ENCODE peak calls at places on chromosomes 13 and 19, in eight cellular contexts. I is mammary epithelial cell, O is kidney, T is adipocyte, Z is HepG2, F is neural progenitor cell, V is GM12878, E is colonic mucosa. J is an unnamed sample.

GRCh38 chr19:611506-611869 is 21.8 kb downstream of the HCN2 start:
- DNase-seq in I (peak), O (no peak), T (peak), Z (no peak), F (no peak), V (no peak), E (no peak), J (peak)

GRCh38 chr19:13794388-13794751 is 873 bp upstream of the ZSWIM4 start:
- DNase-seq in I (peak), O (peak), T (peak), Z (no peak), F (no peak), V (no peak), E (peak), J (no peak)

GRCh38 chr13:98300956-98301641 is 124.0 kb upstream of the RNF113B start:
- DNase-seq in I (peak), O (no peak), T (peak), Z (peak), F (no peak), V (no peak), E (no peak), J (no peak)

GRCh38 chr13:73902847-73903246 is 231.4 kb downstream of the KLF12 start:
- DNase-seq in I (no peak), O (no peak), T (no peak), Z (no peak), F (no peak), V (no peak), E (no peak), J (no peak)

GRCh38 chr13:107650081-107650701 is 565.1 kb downstream of the LIG4 start:
- DNase-seq in I (peak), O (peak), T (peak), Z (peak), F (peak), V (no peak), E (peak), J (no peak)

GRCh38 chr13:39263033-39263432 is 224.8 kb downstream of the NHLRC3 start:
- DNase-seq in I (peak), O (no peak), T (peak), Z (peak), F (peak), V (peak), E (peak), J (no peak)

GRCh38 chr13:78241278-78241919 is 322.8 kb upstream of the EDNRB start:
- DNase-seq in I (no peak), O (peak), T (peak), Z (peak), F (peak), V (no peak), E (peak), J (peak)

GRCh38 chr19:6740589-6741348 is 1.3 kb downstream of the TRIP10 start:
- DNase-seq in I (peak), O (peak), T (peak), Z (no peak), F (peak), V (no peak), E (peak), J (no peak)

GRCh38 chr19:13701624-13702023 is 62.7 kb upstream of the MRI1 start:
- DNase-seq in I (no peak), O (no peak), T (no peak), Z (no peak), F (no peak), V (no peak), E (no peak), J (no peak)

GRCh38 chr13:106281426-106281825 is 254.0 kb downstream of the EFNB2 start:
- DNase-seq in I (no peak), O (no peak), T (no peak), Z (no peak), F (no peak), V (no peak), E (no peak), J (no peak)

GRCh38 chr13:106291006-106291405 is 244.5 kb downstream of the EFNB2 start:
- DNase-seq in I (peak), O (no peak), T (peak), Z (no peak), F (no peak), V (no peak), E (no peak), J (no peak)

GRCh38 chr13:106284358-106284757 is 251.1 kb downstream of the EFNB2 start:
- DNase-seq in I (peak), O (no peak), T (peak), Z (no peak), F (no peak), V (no peak), E (no peak), J (no peak)

GRCh38 chr13:106287351-106287750 is 248.1 kb downstream of the EFNB2 start:
- DNase-seq in I (no peak), O (no peak), T (no peak), Z (no peak), F (no peak), V (no peak), E (no peak), J (no peak)

GRCh38 chr13:106286811-106287210 is 248.7 kb downstream of the EFNB2 start:
- DNase-seq in I (no peak), O (no peak), T (no peak), Z (no peak), F (peak), V (no peak), E (no peak), J (no peak)
- H3K9ac ChIP-seq in I (no peak), O (no peak), T (no peak), Z (no peak), F (no peak), V (no peak), E (no peak), J (no peak)

DNA sequence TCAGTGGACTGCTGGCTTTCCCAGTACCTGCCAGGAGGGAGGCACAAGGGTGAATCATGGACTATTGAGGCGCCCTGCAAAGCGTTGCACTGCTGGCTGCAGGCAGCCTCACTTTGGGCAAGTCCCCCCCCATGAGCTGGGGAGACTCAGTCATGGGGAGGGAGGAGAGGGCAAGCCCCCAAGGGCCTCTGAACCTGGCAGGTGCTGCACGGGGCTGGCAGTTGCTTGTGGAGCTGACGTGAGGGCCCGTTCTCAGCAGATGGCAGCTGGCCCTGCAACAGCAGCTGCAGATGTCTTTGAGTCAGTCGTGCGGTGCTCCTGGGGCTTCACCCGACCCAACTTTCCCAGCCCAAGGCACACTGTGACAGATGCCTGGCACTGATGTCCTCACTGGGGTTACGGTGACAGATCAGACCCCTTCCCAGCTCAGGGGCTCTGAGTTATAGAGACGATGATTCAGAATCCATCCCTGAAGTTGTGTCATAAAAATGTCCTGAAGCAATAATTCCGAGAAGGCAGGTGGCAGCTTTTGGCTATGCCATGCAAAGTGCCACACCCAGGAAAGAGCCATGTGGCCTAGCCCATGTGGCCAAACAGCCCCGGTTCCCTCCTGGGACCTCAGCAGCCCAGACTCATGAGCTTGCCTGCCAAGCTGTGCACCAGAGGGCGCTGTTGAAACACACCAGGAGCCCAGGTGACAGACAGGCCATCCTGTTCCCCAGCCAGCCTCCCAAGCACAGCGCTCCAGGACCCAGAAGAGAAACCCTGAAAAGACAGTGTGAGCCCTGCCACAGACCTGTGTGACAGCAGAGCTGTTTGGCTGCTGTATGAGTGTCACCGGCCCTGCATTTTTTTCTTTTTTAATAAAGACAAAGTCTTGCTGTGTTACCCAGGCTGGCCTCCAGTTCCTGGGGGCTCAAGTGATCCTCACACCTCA is 53.6 kb upstream of the LDLR start:
- DNase-seq in I (peak), O (peak), T (peak), Z (peak), F (peak), V (peak), E (peak), J (peak)
- H3K4me3 ChIP-seq in I (no peak), O (no peak), T (no peak), Z (no peak), F (no peak), V (no peak), E (no peak), J (no peak)

GRCh38 chr19:55178781-55179569 is 1.1 kb downstream of the SYT5 start:
- DNase-seq in I (peak), O (peak), T (peak), Z (peak), F (peak), V (peak), E (peak), J (no peak)
- H3K9ac ChIP-seq in I (no peak), O (no peak), T (no peak), Z (no peak), F (no peak), V (no peak), E (no peak), J (no peak)

GRCh38 chr13:67223742-67224141 is 6.4 kb downstream of the PCDH9 start:
- DNase-seq in I (no peak), O (no peak), T (peak), Z (no peak), F (no peak), V (no peak), E (no peak), J (no peak)
- H3K4me3 ChIP-seq in I (no peak), O (peak), T (peak), Z (no peak), F (no peak), V (no peak), E (no peak), J (peak)

DNA sequence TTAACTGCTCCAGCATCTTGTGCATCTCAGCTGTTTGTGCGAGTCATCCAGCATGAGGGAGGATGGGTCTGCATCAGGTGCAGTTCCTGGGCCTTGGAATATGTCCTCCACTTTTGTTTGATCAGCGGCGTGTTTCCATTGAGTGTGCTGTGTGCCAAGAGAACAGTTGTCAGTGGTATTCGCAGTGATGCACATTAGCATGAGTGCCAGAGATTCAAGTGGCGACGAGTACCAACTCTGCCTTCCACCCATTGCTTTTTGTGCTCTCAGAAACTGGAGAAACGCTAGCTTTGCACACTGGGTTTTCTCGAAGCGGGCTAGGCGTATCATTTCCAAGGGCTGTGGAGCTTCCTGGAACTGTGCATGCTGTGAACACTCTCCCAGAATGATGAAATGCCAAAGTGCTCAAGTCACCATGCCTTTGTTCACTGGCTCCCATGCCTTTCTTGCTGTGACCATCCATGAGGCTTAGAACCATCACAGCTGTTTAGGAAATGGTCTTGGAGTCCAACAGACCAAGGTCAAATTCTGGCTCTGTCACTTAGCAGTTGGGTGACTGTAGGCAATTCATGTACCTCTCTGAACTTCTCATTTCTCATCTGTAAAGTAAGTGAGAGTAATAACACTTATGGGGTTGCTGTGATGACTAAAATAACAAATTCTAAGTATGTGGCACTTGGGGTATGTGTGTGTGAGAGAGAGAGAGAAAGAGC is 18.4 kb downstream of the LRCH1 start:
- DNase-seq in I (no peak), O (no peak), T (peak), Z (peak), F (no peak), V (no peak), E (no peak), J (no peak)
- H3K9ac ChIP-seq in I (no peak), O (no peak), T (no peak), Z (no peak), F (no peak), V (no peak), E (no peak), J (no peak)

DNA sequence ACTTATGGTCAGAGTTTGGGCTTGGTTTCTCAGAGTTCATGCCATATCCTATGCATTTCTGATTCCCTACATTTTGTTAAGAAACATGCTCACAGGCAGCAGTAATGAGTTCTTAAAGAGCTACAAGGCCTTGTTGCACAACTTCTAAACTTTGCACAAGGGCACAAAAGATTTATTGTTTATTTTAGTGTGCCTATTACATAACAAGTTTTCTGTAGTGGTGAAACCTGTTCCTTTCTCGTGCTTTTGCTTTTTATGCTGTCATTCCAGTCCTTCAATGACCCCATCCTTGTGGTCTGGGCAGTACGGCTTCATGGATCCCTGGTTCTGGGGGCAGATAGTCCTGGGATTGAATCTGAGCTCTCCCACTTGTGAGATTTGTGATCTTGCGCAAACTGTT is 17.8 kb downstream of the ZNF507 start:
- DNase-seq in I (peak), O (no peak), T (peak), Z (peak), F (no peak), V (no peak), E (no peak), J (no peak)
- H3K4me3 ChIP-seq in I (no peak), O (no peak), T (no peak), Z (no peak), F (no peak), V (no peak), E (no peak), J (no peak)

DNA sequence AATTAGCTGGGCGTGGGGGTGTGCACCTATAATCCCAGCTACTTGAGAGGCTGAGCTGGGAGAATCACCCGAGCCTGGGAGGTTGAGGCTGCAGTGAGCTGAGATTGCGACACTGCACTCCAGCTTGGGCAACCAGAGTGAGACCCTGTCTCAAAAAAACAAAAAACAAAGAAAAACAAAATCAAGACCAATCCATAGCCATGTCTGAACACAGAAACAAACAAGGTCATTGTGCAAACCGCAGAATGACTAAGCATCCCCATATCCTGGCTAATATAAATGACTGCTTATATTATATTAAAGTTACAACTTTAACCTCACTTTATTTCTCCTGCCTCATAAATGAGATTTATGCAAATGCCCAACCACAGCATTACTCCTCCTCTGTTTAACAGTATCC is 2.3 kb upstream of the LYPD3 start:
- DNase-seq in I (peak), O (no peak), T (peak), Z (peak), F (no peak), V (no peak), E (no peak), J (no peak)
- H3K9ac ChIP-seq in I (no peak), O (no peak), T (no peak), Z (peak), F (no peak), V (no peak), E (no peak), J (no peak)

GRCh38 chr13:23651887-23652286 is 81.7 kb downstream of the TNFRSF19 start:
- DNase-seq in I (no peak), O (no peak), T (no peak), Z (no peak), F (no peak), V (no peak), E (no peak), J (no peak)
- H3K4me3 ChIP-seq in I (no peak), O (no peak), T (no peak), Z (no peak), F (no peak), V (no peak), E (no peak), J (no peak)

DNA sequence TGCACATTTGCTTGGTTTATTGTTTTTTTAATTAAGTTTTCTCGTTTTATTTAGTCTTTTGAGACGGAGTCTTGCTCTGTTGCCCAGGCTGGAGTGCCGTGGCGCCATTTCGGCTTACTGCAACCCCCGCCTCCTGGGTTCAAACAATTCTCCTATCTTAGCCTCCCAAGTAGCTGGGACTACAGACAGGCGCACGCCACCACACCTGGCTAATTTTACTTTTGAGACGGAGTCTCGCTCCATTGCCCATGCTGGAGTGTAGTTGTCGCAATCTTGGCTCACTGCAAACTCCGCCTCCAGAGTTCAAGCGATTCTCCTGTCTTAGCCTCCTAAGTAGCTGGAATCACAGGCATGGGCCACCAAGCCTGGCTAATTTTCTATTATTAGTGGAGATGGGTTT is 1.3 kb downstream of the RPS9 start:
- DNase-seq in I (no peak), O (peak), T (no peak), Z (no peak), F (no peak), V (no peak), E (no peak), J (no peak)
- H3K9ac ChIP-seq in I (peak), O (peak), T (peak), Z (peak), F (peak), V (peak), E (peak), J (peak)

GRCh38 chr13:101970339-101970738 is 431.5 kb downstream of the FGF14 start:
- DNase-seq in I (no peak), O (no peak), T (no peak), Z (no peak), F (no peak), V (no peak), E (no peak), J (no peak)

GRCh38 chr13:101967216-101967615 is 434.6 kb downstream of the FGF14 start:
- DNase-seq in I (no peak), O (no peak), T (peak), Z (no peak), F (no peak), V (no peak), E (no peak), J (no peak)

GRCh38 chr13:101965096-101965495 is 436.8 kb downstream of the FGF14 start:
- DNase-seq in I (peak), O (no peak), T (no peak), Z (no peak), F (no peak), V (no peak), E (no peak), J (no peak)
- H3K4me3 ChIP-seq in I (no peak), O (no peak), T (no peak), Z (no peak), F (no peak), V (no peak), E (no peak), J (no peak)